ENCODE peak calls at places on chromosome 18, in ten cellular contexts. E is AG04450, U is thoracic aorta, W is transverse colon, O is stomach, G is neuronal stem cell, D is mammary epithelial cell, N is foreskin keratinocyte, M is psoas muscle, K is brain microvascular endothelial cell. A is an unnamed sample.

GRCh38 chr18:43539862-43540261 is 262.6 kb upstream of the SYT4 start:
- DNase-seq in E (no peak), U (no peak), W (no peak), O (no peak), G (no peak), D (no peak), N (no peak), M (no peak), K (peak), A (no peak)

GRCh38 chr18:24095976-24096375 is 42.9 kb upstream of the CABYR start:
- DNase-seq in E (no peak), U (no peak), W (no peak), O (no peak), G (no peak), D (no peak), N (no peak), M (no peak), K (no peak), A (no peak)

GRCh38 chr18:59200787-59201186 is 19.2 kb upstream of the GRP start:
- DNase-seq in E (no peak), U (no peak), W (no peak), O (no peak), G (no peak), D (peak), N (no peak), M (no peak), K (no peak), A (no peak)

GRCh38 chr18:24014986-24015896 is 687 bp downstream of the TTC39C start:
- DNase-seq in E (no peak), U (no peak), W (peak), O (peak), G (peak), D (peak), N (no peak), M (peak), K (peak), A (peak)

GRCh38 chr18:77737412-77737811 is 487.8 kb downstream of the GALR1 start:
- DNase-seq in E (no peak), U (no peak), W (no peak), O (no peak), G (no peak), D (no peak), N (no peak), M (no peak), K (no peak), A (no peak)

GRCh38 chr18:74951165-74951760 is 257.7 kb downstream of the PTGR3 start:
- DNase-seq in E (peak), U (no peak), W (peak), O (peak), G (no peak), D (peak), N (peak), M (no peak), K (peak), A (peak)

GRCh38 chr18:80103231-80103630 is 5.8 kb upstream of the ADNP2 start:
- DNase-seq in E (no peak), U (no peak), W (no peak), O (no peak), G (no peak), D (no peak), N (no peak), M (no peak), K (peak), A (no peak)

GRCh38 chr18:5302606-5303005 is 7.1 kb upstream of the ZBTB14 start:
- DNase-seq in E (no peak), U (no peak), W (no peak), O (no peak), G (no peak), D (no peak), N (no peak), M (no peak), K (no peak), A (no peak)

GRCh38 chr18:11849845-11850747 is 1.1 kb upstream of the CHMP1B start:
- DNase-seq in E (peak), U (no peak), W (peak), O (peak), G (no peak), D (peak), N (peak), M (peak), K (peak), A (peak)

GRCh38 chr18:7065736-7066135 is 51.9 kb downstream of the LAMA1 start:
- DNase-seq in E (no peak), U (no peak), W (no peak), O (no peak), G (no peak), D (no peak), N (no peak), M (no peak), K (no peak), A (no peak)

DNA sequence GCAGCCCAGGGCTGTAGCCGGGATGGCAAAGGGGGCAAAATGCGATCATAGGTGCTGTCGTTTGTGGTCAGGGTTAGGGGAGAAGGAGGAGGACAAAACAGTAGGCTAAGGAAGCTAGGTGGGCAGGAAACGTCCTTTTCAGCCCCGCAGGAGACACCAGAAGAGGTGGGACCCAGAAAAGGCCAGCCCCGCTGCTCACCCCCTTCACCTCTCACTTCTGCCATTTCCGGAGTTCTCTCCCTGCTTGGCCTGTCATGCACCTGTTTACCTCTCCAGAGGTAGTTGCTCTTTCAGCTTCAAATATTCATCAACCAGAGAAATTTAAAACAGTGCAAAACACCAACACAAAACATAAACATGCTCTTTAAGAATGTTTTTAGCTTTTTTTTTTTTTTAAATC is 849 bp downstream of the AQP4 start:
- DNase-seq in E (no peak), U (no peak), W (no peak), O (no peak), G (no peak), D (no peak), N (no peak), M (no peak), K (no peak), A (peak)
- H3K27ac ChIP-seq in E (no peak), U (no peak), W (no peak), O (peak), G (no peak), D (no peak), N (no peak), M (peak), K (no peak), A (peak)

DNA sequence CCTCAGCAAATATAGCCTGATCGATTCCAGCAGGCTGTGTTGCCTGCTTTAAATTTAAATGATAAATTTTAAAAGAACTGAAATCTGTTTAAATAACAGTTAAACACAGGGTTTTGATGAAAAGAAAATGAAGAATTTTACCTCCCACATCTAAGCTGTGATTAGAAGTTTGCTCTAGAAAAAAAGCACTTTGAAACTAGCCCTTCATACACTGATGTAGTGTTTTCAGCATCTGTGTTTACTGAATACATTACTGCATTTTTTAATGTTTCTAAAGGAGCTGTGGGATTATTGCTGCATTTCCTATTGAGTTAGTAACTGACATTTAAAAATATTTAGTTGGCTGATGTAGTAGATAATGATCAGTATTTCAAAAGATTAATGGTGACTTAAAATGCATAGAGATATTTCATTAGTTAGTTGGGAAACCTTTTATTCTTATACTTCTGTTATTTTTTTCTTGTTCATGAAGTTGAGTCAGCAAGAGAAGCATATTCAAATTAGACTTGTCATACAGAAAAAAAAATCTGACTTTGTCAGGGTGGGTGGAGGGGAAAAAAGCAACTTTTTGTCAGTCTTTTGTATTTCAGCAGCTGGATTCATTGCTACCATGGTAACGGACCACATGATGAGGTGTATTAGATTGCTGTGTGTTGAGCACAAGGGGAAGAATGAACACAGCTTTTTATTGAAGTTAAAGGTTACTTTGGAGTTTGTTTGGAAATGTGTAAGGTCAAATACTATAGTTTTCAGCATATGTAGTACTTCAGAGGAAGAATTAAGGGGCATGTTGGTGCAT is at the start of gene DTNA:
- DNase-seq in E (peak), U (peak), W (no peak), O (no peak), G (peak), D (peak), N (peak), M (no peak), K (peak), A (no peak)
- H3K27ac ChIP-seq in E (peak), U (peak), W (peak), O (peak), G (peak), D (peak), N (peak), M (peak), K (peak), A (peak)

DNA sequence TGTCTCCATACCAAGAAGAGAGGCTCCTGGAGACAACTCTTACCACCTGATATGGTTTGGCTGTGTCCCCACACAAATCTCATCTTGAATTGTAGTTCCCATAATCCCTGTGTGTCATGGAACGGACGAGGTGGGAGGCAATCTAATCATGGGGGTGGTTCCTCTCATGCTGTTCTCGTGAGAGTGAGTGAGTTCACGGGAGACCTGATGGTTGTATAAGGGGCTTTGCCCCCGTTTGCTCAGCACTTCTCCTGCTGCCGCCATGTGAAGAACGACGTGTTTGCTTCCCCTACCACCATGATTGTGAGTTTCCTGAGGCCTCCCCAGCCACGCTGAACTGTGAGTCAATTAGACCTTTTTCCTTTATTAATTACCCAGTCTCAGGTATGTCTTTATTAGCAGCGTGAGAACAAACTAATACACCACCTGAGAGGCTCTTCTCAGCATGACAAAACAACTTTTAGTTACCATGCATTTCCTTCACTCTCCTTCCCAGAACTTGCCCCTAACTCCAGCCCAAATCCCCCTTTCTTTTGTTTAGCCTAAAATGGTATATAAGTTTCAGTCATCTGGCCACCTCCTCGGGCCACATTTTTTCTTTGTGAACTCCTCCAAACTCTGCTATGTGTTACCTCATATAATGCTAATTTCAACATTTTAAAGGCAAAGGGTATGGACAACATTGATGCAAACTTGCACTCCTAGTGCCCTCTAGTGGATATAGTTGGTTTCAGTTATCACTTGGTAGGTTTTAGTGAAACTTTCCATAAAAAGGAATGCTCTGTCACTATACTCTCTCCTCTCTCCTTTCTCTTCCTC is 58.6 kb upstream of the SLC25A52 start:
- DNase-seq in E (peak), U (no peak), W (no peak), O (no peak), G (peak), D (peak), N (peak), M (no peak), K (peak), A (no peak)
- H3K27ac ChIP-seq in E (no peak), U (no peak), W (no peak), O (no peak), G (no peak), D (no peak), N (no peak), M (no peak), K (no peak), A (no peak)

DNA sequence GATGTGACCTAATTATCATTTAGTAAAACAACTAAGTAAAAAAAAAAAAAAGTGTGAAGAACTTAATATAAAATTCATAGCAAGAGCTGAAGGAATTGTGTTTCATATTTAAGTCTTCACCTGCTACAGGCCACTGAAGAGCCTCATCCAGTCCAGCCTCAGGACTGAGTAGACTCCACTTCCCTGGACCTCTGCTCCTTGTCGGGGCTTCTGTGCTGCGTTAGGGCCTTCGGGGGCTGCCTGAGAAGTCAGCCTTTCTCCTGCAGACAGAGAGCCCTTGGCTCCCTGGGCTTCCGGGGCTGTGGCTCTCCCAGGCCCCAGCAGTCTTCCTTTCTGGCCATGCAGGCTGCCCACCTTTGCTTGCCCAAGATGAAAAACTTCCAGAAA is 95.5 kb downstream of the MTCL1 start:
- DNase-seq in E (no peak), U (no peak), W (no peak), O (no peak), G (no peak), D (no peak), N (no peak), M (no peak), K (no peak), A (no peak)
- H3K27ac ChIP-seq in E (peak), U (peak), W (peak), O (peak), G (peak), D (peak), N (peak), M (peak), K (peak), A (peak)

DNA sequence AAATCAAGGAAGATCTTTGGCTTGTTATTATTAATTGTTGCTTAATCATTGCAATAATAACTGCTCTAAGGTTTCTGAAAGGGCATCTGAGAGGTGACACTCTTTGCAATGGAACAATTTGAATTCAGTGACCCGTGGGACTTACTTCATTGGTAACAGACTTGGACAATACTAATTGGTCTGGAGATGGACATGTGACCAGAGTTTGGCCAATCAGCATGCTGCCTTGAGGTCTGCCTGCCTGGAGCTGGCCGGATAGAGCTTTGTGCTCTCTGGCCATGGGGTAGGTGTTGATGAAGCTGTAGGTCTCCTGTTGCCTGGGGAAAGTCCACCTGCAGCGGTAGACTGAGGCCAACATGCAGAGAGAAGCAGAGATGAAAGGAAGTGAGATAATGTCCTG is 24.0 kb upstream of the VPS4B start:
- DNase-seq in E (no peak), U (no peak), W (no peak), O (no peak), G (no peak), D (no peak), N (no peak), M (no peak), K (no peak), A (no peak)
- H3K27ac ChIP-seq in E (no peak), U (no peak), W (no peak), O (no peak), G (no peak), D (peak), N (peak), M (no peak), K (no peak), A (no peak)

DNA sequence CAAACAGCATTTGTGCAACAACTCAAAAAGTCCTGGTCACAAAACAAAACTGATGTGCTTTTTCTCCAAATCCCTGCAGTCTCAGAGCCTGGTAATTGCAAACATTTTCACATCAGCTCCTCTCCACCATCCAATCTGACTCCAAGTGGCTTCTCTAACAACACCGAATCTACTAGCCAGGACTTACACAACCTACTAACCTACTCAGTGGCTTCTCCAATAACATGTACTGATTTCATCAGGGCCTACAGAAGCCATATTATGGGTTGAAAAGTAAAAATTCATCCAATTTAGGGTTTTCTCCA is 104.3 kb downstream of the COLEC12 start:
- DNase-seq in E (no peak), U (no peak), W (no peak), O (no peak), G (no peak), D (no peak), N (no peak), M (no peak), K (no peak), A (no peak)
- H3K27ac ChIP-seq in E (peak), U (no peak), W (peak), O (peak), G (no peak), D (no peak), N (no peak), M (no peak), K (peak), A (no peak)

GRCh38 chr18:37122877-37123276 is 293.9 kb downstream of the KIAA1328 start:
- DNase-seq in E (no peak), U (no peak), W (no peak), O (no peak), G (no peak), D (no peak), N (no peak), M (no peak), K (no peak), A (no peak)
- H3K27ac ChIP-seq in E (no peak), U (no peak), W (no peak), O (no peak), G (no peak), D (no peak), N (no peak), M (no peak), K (no peak), A (no peak)

GRCh38 chr18:50307738-50308470 is 20.4 kb upstream of the CXXC1 start:
- DNase-seq in E (peak), U (peak), W (peak), O (peak), G (peak), D (peak), N (peak), M (peak), K (peak), A (peak)
- H3K27ac ChIP-seq in E (no peak), U (no peak), W (peak), O (peak), G (no peak), D (peak), N (no peak), M (no peak), K (no peak), A (no peak)